ENCODE peak calls at places on chromosomes 5 and 9, in eight cellular contexts. One of them, this sample, is unnamed. For H3K36me3, the result is how much of the 10 kb centered on the place peaks cover.

GRCh38 chr9:86892576-86892975 is 54.7 kb downstream of the GAS1 start:
- DNase-seq in IMR-90: peak
- DNase-seq in mammary epithelial cell: peak
- DNase-seq in PC-9: no peak
- DNase-seq in neural progenitor cell: no peak
- DNase-seq in Peyer's patch: no peak
- DNase-seq in tibial nerve: no peak
- DNase-seq in spleen: no peak
- DNase-seq in this sample: no peak

GRCh38 chr9:128164332-128164885 is 4.3 kb downstream of the BBLN start:
- DNase-seq in IMR-90: peak
- DNase-seq in mammary epithelial cell: no peak
- DNase-seq in PC-9: no peak
- DNase-seq in neural progenitor cell: no peak
- DNase-seq in Peyer's patch: no peak
- DNase-seq in tibial nerve: no peak
- DNase-seq in spleen: no peak
- DNase-seq in this sample: no peak

GRCh38 chr5:172887735-172888134 is 53.7 kb downstream of the ERGIC1 start:
- DNase-seq in IMR-90: peak
- DNase-seq in mammary epithelial cell: no peak
- DNase-seq in PC-9: no peak
- DNase-seq in neural progenitor cell: no peak
- DNase-seq in Peyer's patch: no peak
- DNase-seq in tibial nerve: no peak
- DNase-seq in spleen: no peak
- DNase-seq in this sample: no peak

GRCh38 chr5:8491254-8491653 is 622.3 kb downstream of the MTRR start:
- DNase-seq in IMR-90: no peak
- DNase-seq in mammary epithelial cell: no peak
- DNase-seq in PC-9: no peak
- DNase-seq in neural progenitor cell: no peak
- DNase-seq in Peyer's patch: no peak
- DNase-seq in tibial nerve: no peak
- DNase-seq in spleen: no peak
- DNase-seq in this sample: no peak

GRCh38 chr5:55308254-55308836 is 556 bp downstream of the MTREX start:
- DNase-seq in IMR-90: peak
- DNase-seq in mammary epithelial cell: peak
- DNase-seq in PC-9: no peak
- DNase-seq in neural progenitor cell: no peak
- DNase-seq in Peyer's patch: no peak
- DNase-seq in tibial nerve: no peak
- DNase-seq in spleen: no peak
- DNase-seq in this sample: no peak

GRCh38 chr9:98974554-98974953 is 30.8 kb downstream of the COL15A1 start:
- DNase-seq in IMR-90: no peak
- DNase-seq in mammary epithelial cell: no peak
- DNase-seq in PC-9: no peak
- DNase-seq in neural progenitor cell: no peak
- DNase-seq in Peyer's patch: no peak
- DNase-seq in tibial nerve: no peak
- DNase-seq in spleen: no peak
- DNase-seq in this sample: no peak

GRCh38 chr9:107389617-107390071 is 99.9 kb downstream of the KLF4 start:
- DNase-seq in IMR-90: peak
- DNase-seq in mammary epithelial cell: peak
- DNase-seq in PC-9: peak
- DNase-seq in neural progenitor cell: no peak
- DNase-seq in Peyer's patch: peak
- DNase-seq in tibial nerve: peak
- DNase-seq in spleen: no peak
- DNase-seq in this sample: no peak

GRCh38 chr5:16880547-16880946 is 55.5 kb downstream of the MYO10 start:
- DNase-seq in IMR-90: no peak
- DNase-seq in mammary epithelial cell: no peak
- DNase-seq in PC-9: no peak
- DNase-seq in neural progenitor cell: no peak
- DNase-seq in Peyer's patch: no peak
- DNase-seq in tibial nerve: no peak
- DNase-seq in spleen: no peak
- DNase-seq in this sample: no peak

GRCh38 chr5:375921-376871 is 54.7 kb downstream of the AHRR start:
- DNase-seq in IMR-90: no peak
- DNase-seq in mammary epithelial cell: no peak
- DNase-seq in PC-9: no peak
- DNase-seq in neural progenitor cell: no peak
- DNase-seq in Peyer's patch: peak
- DNase-seq in tibial nerve: no peak
- DNase-seq in spleen: peak
- DNase-seq in this sample: no peak

GRCh38 chr5:53233653-53234405 is 124.3 kb upstream of the MOCS2 start:
- DNase-seq in IMR-90: peak
- DNase-seq in mammary epithelial cell: no peak
- DNase-seq in PC-9: no peak
- DNase-seq in neural progenitor cell: no peak
- DNase-seq in Peyer's patch: no peak
- DNase-seq in tibial nerve: no peak
- DNase-seq in spleen: no peak
- DNase-seq in this sample: no peak

GRCh38 chr9:134968011-134968822 is 50.5 kb upstream of the FCN1 start:
- DNase-seq in IMR-90: peak
- DNase-seq in mammary epithelial cell: no peak
- DNase-seq in PC-9: no peak
- DNase-seq in neural progenitor cell: peak
- DNase-seq in Peyer's patch: peak
- DNase-seq in tibial nerve: no peak
- DNase-seq in spleen: peak
- DNase-seq in this sample: peak

GRCh38 chr9:4769321-4770080 is 23.2 kb upstream of the RCL1 start:
- DNase-seq in IMR-90: peak
- DNase-seq in mammary epithelial cell: peak
- DNase-seq in PC-9: no peak
- DNase-seq in neural progenitor cell: no peak
- DNase-seq in Peyer's patch: no peak
- DNase-seq in tibial nerve: no peak
- DNase-seq in spleen: no peak
- DNase-seq in this sample: no peak

GRCh38 chr5:54013556-54014157 is 296.7 kb downstream of the ARL15 start:
- DNase-seq in IMR-90: peak
- DNase-seq in mammary epithelial cell: peak
- DNase-seq in PC-9: peak
- DNase-seq in neural progenitor cell: no peak
- DNase-seq in Peyer's patch: no peak
- DNase-seq in tibial nerve: peak
- DNase-seq in spleen: no peak
- DNase-seq in this sample: no peak

DNA sequence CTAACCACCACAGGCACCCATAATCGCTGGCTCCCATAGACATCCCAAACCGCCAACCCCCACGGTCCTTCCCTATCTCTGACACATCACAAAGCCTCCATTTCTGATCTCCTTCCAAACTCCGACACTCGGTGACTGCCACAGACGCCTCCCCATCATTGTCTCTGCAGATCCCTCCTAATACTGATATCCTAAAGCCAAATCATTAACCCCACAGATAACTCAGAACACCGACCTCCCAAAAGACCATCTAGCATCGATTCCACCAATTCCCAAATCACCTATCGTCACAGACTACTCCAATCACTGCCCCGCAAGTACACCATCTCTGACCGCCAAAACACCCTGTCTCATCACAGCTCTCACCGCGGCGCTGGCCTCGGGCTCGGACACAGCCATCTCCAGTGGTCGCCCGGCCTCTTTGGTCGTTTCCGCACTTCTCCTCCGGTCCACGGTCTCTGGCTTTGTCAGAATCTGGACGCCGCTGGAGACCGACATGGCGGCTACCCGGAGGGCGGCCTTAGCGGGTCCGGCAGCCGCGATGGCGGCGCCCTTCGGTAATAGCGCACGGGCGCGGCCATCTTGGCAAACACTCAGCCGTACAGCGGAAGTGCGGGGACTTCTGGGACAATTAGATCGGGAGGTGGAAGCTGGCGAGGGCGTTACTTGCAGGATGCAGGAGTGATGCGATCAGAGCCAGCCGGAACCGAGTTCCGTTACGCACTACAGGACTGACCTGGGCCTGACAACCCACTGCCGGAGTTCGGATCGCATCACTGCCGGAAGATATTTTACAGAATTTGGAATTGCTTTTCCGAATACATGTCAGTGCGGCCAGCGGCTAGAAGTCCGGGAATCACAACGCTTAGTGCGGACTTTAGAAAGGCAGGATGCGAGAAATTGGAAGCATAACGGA is at the start of gene ZFP37:
- DNase-seq in IMR-90: peak
- DNase-seq in mammary epithelial cell: peak
- DNase-seq in PC-9: peak
- DNase-seq in neural progenitor cell: peak
- DNase-seq in Peyer's patch: peak
- DNase-seq in tibial nerve: peak
- DNase-seq in spleen: peak
- DNase-seq in this sample: peak
- H3K27ac ChIP-seq in IMR-90: peak
- H3K27ac ChIP-seq in mammary epithelial cell: no peak
- H3K27ac ChIP-seq in PC-9: no peak
- H3K27ac ChIP-seq in neural progenitor cell: no peak
- H3K27ac ChIP-seq in Peyer's patch: peak
- H3K27ac ChIP-seq in tibial nerve: peak
- H3K27ac ChIP-seq in spleen: peak
- H3K27ac ChIP-seq in this sample: peak

DNA sequence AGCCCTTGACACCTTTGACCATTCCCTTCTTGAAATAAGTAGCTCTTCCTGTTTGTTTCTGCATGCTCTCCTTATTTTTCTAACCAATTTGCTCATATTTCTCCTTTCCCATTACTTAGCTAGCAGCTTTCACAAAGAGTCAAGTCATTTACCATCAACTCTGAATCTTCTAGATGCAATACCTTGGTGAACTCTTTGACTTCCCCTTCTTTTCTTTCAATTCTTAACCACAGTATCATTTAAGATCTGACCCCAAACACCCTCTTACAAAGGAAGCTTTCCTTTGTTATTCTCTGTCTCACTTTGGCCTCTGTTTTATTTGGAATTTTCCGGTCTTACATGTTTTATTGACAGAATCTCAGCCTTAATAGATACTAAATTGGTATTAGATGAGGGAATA is 14.1 kb downstream of the NFX1 start:
- DNase-seq in IMR-90: no peak
- DNase-seq in mammary epithelial cell: no peak
- DNase-seq in PC-9: no peak
- DNase-seq in neural progenitor cell: no peak
- DNase-seq in Peyer's patch: no peak
- DNase-seq in tibial nerve: no peak
- DNase-seq in spleen: no peak
- DNase-seq in this sample: no peak
- H3K36me3 ChIP-seq in IMR-90: half or more
- H3K36me3 ChIP-seq in mammary epithelial cell: half or more
- H3K36me3 ChIP-seq in PC-9: under half
- H3K36me3 ChIP-seq in neural progenitor cell: under half
- H3K36me3 ChIP-seq in Peyer's patch: half or more
- H3K36me3 ChIP-seq in tibial nerve: under half
- H3K36me3 ChIP-seq in spleen: half or more
- H3K36me3 ChIP-seq in this sample: under half

GRCh38 chr5:95644351-95645042 is 2.1 kb upstream of the RFESD start:
- DNase-seq in IMR-90: peak
- DNase-seq in mammary epithelial cell: peak
- DNase-seq in PC-9: peak
- DNase-seq in neural progenitor cell: peak
- DNase-seq in Peyer's patch: no peak
- DNase-seq in tibial nerve: peak
- DNase-seq in spleen: no peak
- DNase-seq in this sample: peak

GRCh38 chr5:95647886-95648860 is 1.6 kb downstream of the RFESD start:
- DNase-seq in IMR-90: peak
- DNase-seq in mammary epithelial cell: no peak
- DNase-seq in PC-9: no peak
- DNase-seq in neural progenitor cell: no peak
- DNase-seq in Peyer's patch: no peak
- DNase-seq in tibial nerve: no peak
- DNase-seq in spleen: no peak
- DNase-seq in this sample: no peak

GRCh38 chr5:95643152-95643551 is 3.4 kb upstream of the RFESD start:
- DNase-seq in IMR-90: no peak
- DNase-seq in mammary epithelial cell: no peak
- DNase-seq in PC-9: no peak
- DNase-seq in neural progenitor cell: no peak
- DNase-seq in Peyer's patch: no peak
- DNase-seq in tibial nerve: no peak
- DNase-seq in spleen: no peak
- DNase-seq in this sample: no peak

GRCh38 chr5:95647331-95647659 is 718 bp downstream of the RFESD start:
- DNase-seq in IMR-90: no peak
- DNase-seq in mammary epithelial cell: no peak
- DNase-seq in PC-9: no peak
- DNase-seq in neural progenitor cell: no peak
- DNase-seq in Peyer's patch: no peak
- DNase-seq in tibial nerve: peak
- DNase-seq in spleen: no peak
- DNase-seq in this sample: no peak

GRCh38 chr5:95646569-95647330 is at the start of gene RFESD:
- DNase-seq in IMR-90: peak
- DNase-seq in mammary epithelial cell: peak
- DNase-seq in PC-9: peak
- DNase-seq in neural progenitor cell: peak
- DNase-seq in Peyer's patch: peak
- DNase-seq in tibial nerve: peak
- DNase-seq in spleen: peak
- DNase-seq in this sample: peak
- TF ChIP-seq CTCF in IMR-90: peak
- TF ChIP-seq CTCF in mammary epithelial cell: no peak
- TF ChIP-seq CTCF in PC-9: peak
- TF ChIP-seq CTCF in neural progenitor cell: peak
- TF ChIP-seq CTCF in Peyer's patch: peak
- TF ChIP-seq CTCF in tibial nerve: peak
- TF ChIP-seq CTCF in spleen: no peak
- TF ChIP-seq CTCF in this sample: no peak

GRCh38 chr5:72846483-72846882 is 30.0 kb downstream of the TNPO1 start:
- DNase-seq in IMR-90: no peak
- DNase-seq in mammary epithelial cell: no peak
- DNase-seq in PC-9: no peak
- DNase-seq in neural progenitor cell: no peak
- DNase-seq in Peyer's patch: no peak
- DNase-seq in tibial nerve: no peak
- DNase-seq in spleen: no peak
- DNase-seq in this sample: no peak

GRCh38 chr5:72841756-72842535 is 25.5 kb downstream of the TNPO1 start:
- DNase-seq in IMR-90: peak
- DNase-seq in mammary epithelial cell: no peak
- DNase-seq in PC-9: peak
- DNase-seq in neural progenitor cell: no peak
- DNase-seq in Peyer's patch: no peak
- DNase-seq in tibial nerve: no peak
- DNase-seq in spleen: no peak
- DNase-seq in this sample: no peak

GRCh38 chr5:72845889-72846288 is 29.4 kb downstream of the TNPO1 start:
- DNase-seq in IMR-90: no peak
- DNase-seq in mammary epithelial cell: no peak
- DNase-seq in PC-9: no peak
- DNase-seq in neural progenitor cell: no peak
- DNase-seq in Peyer's patch: no peak
- DNase-seq in tibial nerve: no peak
- DNase-seq in spleen: no peak
- DNase-seq in this sample: no peak

GRCh38 chr5:72844218-72844603 is 27.8 kb downstream of the TNPO1 start:
- DNase-seq in IMR-90: no peak
- DNase-seq in mammary epithelial cell: no peak
- DNase-seq in PC-9: no peak
- DNase-seq in neural progenitor cell: no peak
- DNase-seq in Peyer's patch: no peak
- DNase-seq in tibial nerve: no peak
- DNase-seq in spleen: no peak
- DNase-seq in this sample: no peak

GRCh38 chr5:72842816-72843215 is 26.4 kb downstream of the TNPO1 start:
- DNase-seq in IMR-90: peak
- DNase-seq in mammary epithelial cell: peak
- DNase-seq in PC-9: peak
- DNase-seq in neural progenitor cell: no peak
- DNase-seq in Peyer's patch: no peak
- DNase-seq in tibial nerve: no peak
- DNase-seq in spleen: no peak
- DNase-seq in this sample: no peak
- H3K27ac ChIP-seq in IMR-90: peak
- H3K27ac ChIP-seq in mammary epithelial cell: no peak
- H3K27ac ChIP-seq in PC-9: peak
- H3K27ac ChIP-seq in neural progenitor cell: no peak
- H3K27ac ChIP-seq in Peyer's patch: no peak
- H3K27ac ChIP-seq in tibial nerve: no peak
- H3K27ac ChIP-seq in spleen: peak
- H3K27ac ChIP-seq in this sample: no peak

This sample was measured in pancreas.